ENCODE peak calls at places on chromosomes 3 and 15, in eight cellular contexts. Q is RCC 7860, D is AG08395, K is D341Med, Y is iPS DF 6.9, X is kidney, E is psoas muscle, T is endothelial cell of umbilical vein. W is an unnamed sample.

GRCh38 chr3:141093971-141094401 is 42.8 kb downstream of the SPSB4 start:
- DNase-seq in Q (no peak), D (no peak), K (no peak), Y (no peak), X (no peak), E (peak; percentile 82), T (no peak), W (peak; percentile 71)

GRCh38 chr3:57298041-57298440 is 5.6 kb upstream of the ASB14 start:
- DNase-seq in Q (peak; percentile 63), D (no peak), K (no peak), Y (no peak), X (no peak), E (peak; percentile 59), T (no peak), W (no peak)

GRCh38 chr3:37249717-37250116 is 75.3 kb upstream of the LRRFIP2 start:
- DNase-seq in Q (no peak), D (no peak), K (no peak), Y (no peak), X (no peak), E (peak; percentile 48), T (no peak), W (no peak)

GRCh38 chr3:172646439-172647015 is 64.3 kb downstream of the NCEH1 start:
- DNase-seq in Q (no peak), D (no peak), K (no peak), Y (no peak), X (no peak), E (no peak), T (peak; percentile 80), W (peak; percentile 22)

GRCh38 chr3:51673802-51674654 is 3.0 kb downstream of the TEX264 start:
- DNase-seq in Q (no peak), D (no peak), K (no peak), Y (no peak), X (no peak), E (peak; percentile 27), T (no peak), W (no peak)

GRCh38 chr3:13821156-13821555 is 58.7 kb downstream of the WNT7A start:
- DNase-seq in Q (no peak), D (no peak), K (no peak), Y (no peak), X (no peak), E (peak; percentile 19), T (no peak), W (no peak)

GRCh38 chr3:60053518-60054265 is 1003.9 kb upstream of the CFAP20DC start:
- DNase-seq in Q (no peak), D (peak; percentile 38), K (no peak), Y (no peak), X (no peak), E (no peak), T (no peak), W (no peak)

GRCh38 chr3:192802957-192803899 is 75.9 kb upstream of the FGF12 start:
- DNase-seq in Q (no peak), D (peak; percentile 65), K (peak; percentile 48), Y (no peak), X (no peak), E (no peak), T (peak; percentile 49), W (peak; percentile 42)

GRCh38 chr15:71484080-71484479 is 326.3 kb upstream of the NR2E3 start:
- DNase-seq in Q (no peak), D (no peak), K (no peak), Y (no peak), X (no peak), E (no peak), T (no peak), W (no peak)

GRCh38 chr3:73600293-73600938 is 24.3 kb downstream of the PDZRN3 start:
- DNase-seq in Q (no peak), D (no peak), K (no peak), Y (no peak), X (no peak), E (no peak), T (no peak), W (no peak)

GRCh38 chr3:157494581-157495281 is 8.5 kb downstream of the VEPH1 start:
- DNase-seq in Q (no peak), D (no peak), K (no peak), Y (no peak), X (no peak), E (no peak), T (no peak), W (no peak)

GRCh38 chr15:55873024-55873745 is 120.2 kb downstream of the NEDD4 start:
- DNase-seq in Q (no peak), D (no peak), K (no peak), Y (no peak), X (no peak), E (no peak), T (peak; percentile 84), W (peak; percentile 10)

GRCh38 chr3:141114816-141115458 is 63.8 kb downstream of the SPSB4 start:
- DNase-seq in Q (no peak), D (no peak), K (peak; percentile 60), Y (no peak), X (no peak), E (no peak), T (no peak), W (peak; percentile 50)

GRCh38 chr3:157542711-157543485 is 39.7 kb upstream of the VEPH1 start:
- DNase-seq in Q (no peak), D (peak; percentile 82), K (no peak), Y (no peak), X (peak; percentile 92), E (peak; percentile 89), T (peak; percentile 61), W (peak; percentile 89)

GRCh38 chr15:26201177-26201858 is 338.2 kb upstream of the ATP10A start:
- DNase-seq in Q (no peak), D (no peak), K (no peak), Y (peak; percentile 5), X (no peak), E (no peak), T (no peak), W (no peak)

GRCh38 chr3:32304510-32304909 is 66.0 kb downstream of the CMTM8 start:
- DNase-seq in Q (no peak), D (no peak), K (no peak), Y (no peak), X (no peak), E (no peak), T (no peak), W (no peak)

GRCh38 chr3:117393801-117394200 is 684.2 kb downstream of the TUSC7 start:
- DNase-seq in Q (no peak), D (no peak), K (no peak), Y (no peak), X (no peak), E (no peak), T (no peak), W (no peak)

GRCh38 chr3:149654188-149654601 is 3.6 kb downstream of the WWTR1 start:
- DNase-seq in Q (peak; percentile 38), D (peak; percentile 48), K (no peak), Y (no peak), X (no peak), E (no peak), T (peak; percentile 63), W (no peak)

GRCh38 chr15:101664303-101664913 is 12.2 kb upstream of the TM2D3 start:
- DNase-seq in Q (no peak), D (peak; percentile 26), K (peak; percentile 45), Y (no peak), X (no peak), E (no peak), T (no peak), W (no peak)

GRCh38 chr3:66456711-66457173 is 44.1 kb downstream of the LRIG1 start:
- DNase-seq in Q (no peak), D (no peak), K (no peak), Y (no peak), X (no peak), E (peak; percentile 70), T (no peak), W (no peak)

GRCh38 chr3:177050466-177051237 is 146.6 kb downstream of the TBL1XR1 start:
- DNase-seq in Q (peak; percentile 54), D (peak; percentile 38), K (no peak), Y (no peak), X (no peak), E (no peak), T (peak; percentile 71), W (peak; percentile 28)